ENCODE peak calls at places on chromosome 6, in four cellular contexts. A, R, L and D are unnamed samples.
A peak's percentile ranks its signal among the peaks of the same experiment; 100 is the strongest.

GRCh38 chr6:100283288-100283687 is 181.4 kb downstream of the SIM1 start:
- ATAC-seq in R (no peak), A (no peak), L (no peak), D (no peak)

GRCh38 chr6:90918361-90918760 is 331.5 kb upstream of the MAP3K7 start:
- ATAC-seq in R (no peak), L (no peak), A (no peak), D (no peak)

GRCh38 chr6:130602151-130602770 is 224.9 kb upstream of the SMLR1 start:
- ATAC-seq in R (no peak), A (no peak), L (no peak), D (no peak)

GRCh38 chr6:154805288-154805911 is 72.2 kb downstream of the SCAF8 start:
- ATAC-seq in A (no peak), R (peak; percentile 62), L (peak; percentile 56), D (no peak)

GRCh38 chr6:44957151-44957550 is 371.0 kb upstream of the RUNX2 start:
- ATAC-seq in A (no peak), R (no peak), L (no peak), D (no peak)

GRCh38 chr6:48535569-48535968 is 424.6 kb upstream of the PTCHD4 start:
- ATAC-seq in A (no peak), L (no peak), R (no peak), D (no peak)

GRCh38 chr6:25105070-25105925 is 169.5 kb upstream of the RIPOR2 start:
- ATAC-seq in L (no peak), A (no peak), R (no peak), D (no peak)

GRCh38 chr6:144008501-144009245 is 614 bp upstream of the PLAGL1 start:
- ATAC-seq in L (peak; percentile 56), R (no peak), A (no peak), D (peak; percentile 26)

GRCh38 chr6:7169296-7169721 is 61.5 kb downstream of the RREB1 start:
- ATAC-seq in R (no peak), L (no peak), A (no peak), D (peak; percentile 70)

GRCh38 chr6:3888153-3888957 is 39.2 kb downstream of the FAM50B start:
- ATAC-seq in R (no peak), L (no peak), A (no peak), D (peak; percentile 62)

GRCh38 chr6:13216236-13216933 is 112.0 kb downstream of the TBC1D7 start:
- ATAC-seq in A (no peak), R (peak; percentile 92), L (no peak), D (no peak)

GRCh38 chr6:13354331-13355042 is 26.1 kb upstream of the TBC1D7 start:
- ATAC-seq in A (no peak), R (no peak), L (no peak), D (no peak)

GRCh38 chr6:6976193-6976592 is 131.6 kb upstream of the RREB1 start:
- ATAC-seq in R (no peak), A (peak; percentile 34), L (no peak), D (no peak)

GRCh38 chr6:168538892-168539811 is 98.2 kb downstream of the SMOC2 start:
- ATAC-seq in R (no peak), A (no peak), L (no peak), D (no peak)

GRCh38 chr6:127069659-127070279 is 48.7 kb upstream of the RSPO3 start:
- ATAC-seq in A (no peak), L (peak; percentile 96), R (peak; percentile 73), D (no peak)

GRCh38 chr6:170082531-170083187 is 208.2 kb downstream of the DLL1 start:
- ATAC-seq in R (no peak), L (no peak), A (no peak), D (no peak)

GRCh38 chr6:134508862-134509498 is 191.1 kb upstream of the SGK1 start:
- ATAC-seq in A (no peak), R (no peak), L (no peak), D (no peak)

GRCh38 chr6:134689676-134690447 is 260.0 kb downstream of the ALDH8A1 start:
- ATAC-seq in A (peak; percentile 95), L (peak; percentile 57), R (no peak), D (no peak)

GRCh38 chr6:160301341-160301740 is 42.7 kb upstream of the SLC22A2 start:
- ATAC-seq in A (no peak), R (no peak), L (no peak), D (no peak)

GRCh38 chr6:169862464-169863148 is 111.2 kb downstream of the ERMARD start:
- ATAC-seq in L (peak; percentile 9), A (no peak), R (no peak), D (no peak)

GRCh38 chr6:119145111-119145510 is 66.6 kb upstream of the FAM184A start:
- ATAC-seq in L (no peak), R (no peak), A (no peak), D (no peak)

GRCh38 chr6:15994814-15995459 is 133.9 kb upstream of the MYLIP start:
- ATAC-seq in L (no peak), A (no peak), R (no peak), D (no peak)

GRCh38 chr6:23267651-23268050 is 698.3 kb downstream of the HDGFL1 start:
- ATAC-seq in A (no peak), L (no peak), R (no peak), D (no peak)

GRCh38 chr6:23262864-23263263 is 693.5 kb downstream of the HDGFL1 start:
- ATAC-seq in L (no peak), A (no peak), R (no peak), D (no peak)

GRCh38 chr6:23266536-23266935 is 697.2 kb downstream of the HDGFL1 start:
- ATAC-seq in A (no peak), L (no peak), R (no peak), D (no peak)

GRCh38 chr6:23269436-23269835 is 700.1 kb downstream of the HDGFL1 start:
- ATAC-seq in A (no peak), R (no peak), L (no peak), D (no peak)

DNA sequence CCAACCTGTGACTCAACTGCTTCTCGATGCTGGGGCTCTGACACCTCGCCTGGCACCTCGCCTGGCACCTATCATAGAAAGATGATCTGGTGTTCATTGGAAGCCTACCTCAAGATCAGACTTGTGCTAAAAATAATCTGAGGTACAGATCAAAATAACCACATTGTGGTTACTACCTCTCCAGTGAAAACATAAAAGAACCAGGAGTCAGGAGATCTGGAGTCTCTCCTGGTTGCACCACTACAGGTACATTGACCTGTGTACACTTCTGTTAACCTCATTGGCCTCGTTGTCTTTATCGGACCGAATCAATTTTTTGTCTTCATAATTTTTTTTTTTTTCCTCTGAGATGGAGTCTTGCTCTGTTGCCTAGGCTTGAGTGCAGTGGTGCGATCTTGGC is 695.9 kb downstream of the HDGFL1 start:
- ATAC-seq in A (no peak), L (no peak), R (no peak), D (no peak)
- H3K9me3 ChIP-seq in A (no peaks in the 10 kb centered on the region), L (peaks cover 89% of the 10 kb centered on the region), R (no peaks in the 10 kb centered on the region), D (no peaks in the 10 kb centered on the region)

DNA sequence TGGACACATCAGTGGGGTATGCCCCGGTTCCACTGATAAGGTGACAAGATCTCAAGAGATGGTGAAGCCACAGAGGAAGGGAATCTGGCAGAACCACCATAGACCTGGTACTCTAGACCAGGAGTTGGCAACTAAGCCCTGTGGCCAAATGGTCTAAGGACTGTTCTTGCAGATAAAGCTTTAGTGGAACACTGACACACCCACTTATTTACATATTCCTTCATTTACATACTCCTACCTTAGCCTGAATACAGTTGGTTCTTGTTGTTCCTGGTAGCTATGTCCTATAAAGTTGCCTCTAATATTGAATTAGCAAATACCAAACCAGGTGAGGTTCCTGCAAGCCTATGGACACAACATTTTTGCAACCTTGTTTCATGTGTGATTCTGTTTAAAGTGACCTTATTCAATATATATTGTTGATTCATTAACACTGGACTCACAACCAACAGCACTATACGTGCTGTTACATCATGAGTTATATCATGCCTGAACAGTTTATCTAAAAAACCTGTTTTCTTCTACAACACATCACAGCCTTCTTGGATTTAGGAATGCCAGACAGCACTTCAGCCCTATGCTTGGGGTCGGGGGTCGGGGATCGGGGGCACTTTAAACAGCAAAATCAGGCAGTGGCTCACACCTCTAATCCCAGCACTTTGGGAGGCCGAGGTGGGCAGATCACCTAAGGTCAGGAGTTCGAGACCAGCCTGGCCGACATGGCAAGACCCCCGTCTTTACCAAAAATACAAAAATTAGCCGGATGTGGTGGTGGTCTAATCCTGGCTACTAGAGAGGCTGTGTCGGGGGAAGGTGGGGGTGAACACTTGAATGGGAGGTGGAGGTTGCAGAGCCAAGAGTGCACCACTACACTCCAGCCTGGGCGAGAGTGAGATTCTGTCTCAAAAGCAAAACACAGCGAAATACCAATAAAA is 2.5 kb downstream of the CCDC167 start:
- ATAC-seq in L (no peak), R (no peak), A (no peak), D (no peak)
- TF ChIP-seq POLR2A in L (no peak), R (no peak), A (no peak), D (no peak)

GRCh38 chr6:34392497-34393190 is at the start of gene NUDT3:
- ATAC-seq in R (peak; percentile 90), L (peak; percentile 86), A (peak; percentile 85), D (peak; percentile 96)
- H3K9me3 ChIP-seq in R (peaks cover 3% of the 10 kb centered on the region), L (peaks cover 5% of the 10 kb centered on the region), A (no peaks in the 10 kb centered on the region), D (no peaks in the 10 kb centered on the region)

GRCh38 chr6:56656466-56656865 is 13.8 kb upstream of the DST start:
- ATAC-seq in R (no peak), L (no peak), A (no peak), D (no peak)
- TF ChIP-seq POLR2A in R (no peak), L (no peak), A (no peak), D (no peak)

GRCh38 chr6:137834508-137834907 is 32.6 kb upstream of the TNFAIP3 start:
- ATAC-seq in L (no peak), R (no peak), A (no peak), D (no peak)
- H3K9me3 ChIP-seq in L (no peaks in the 10 kb centered on the region), R (peaks cover 5% of the 10 kb centered on the region), A (no peaks in the 10 kb centered on the region), D (no peaks in the 10 kb centered on the region)

DNA sequence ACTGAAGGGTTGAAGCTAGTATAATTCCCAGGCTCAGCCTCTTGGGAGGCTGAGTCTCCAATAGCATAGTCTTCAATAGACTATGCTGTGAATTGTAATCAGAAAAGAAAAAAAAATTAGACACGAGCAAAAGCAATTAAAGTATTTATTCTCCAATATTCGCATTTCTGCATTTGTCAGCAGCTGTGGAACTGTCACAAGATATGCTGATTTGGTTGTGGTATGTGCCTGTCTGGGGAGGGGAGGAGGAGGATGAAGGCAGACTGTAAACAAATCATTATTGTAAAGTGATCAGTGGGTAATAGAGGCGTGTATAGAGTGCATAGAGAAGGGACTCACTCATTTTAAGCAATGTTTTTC is 10.1 kb upstream of the BICRAL start:
- ATAC-seq in A (no peak), L (no peak), R (peak; percentile 14), D (no peak)
- TF ChIP-seq POLR2A in A (no peak), L (no peak), R (no peak), D (no peak)

GRCh38 chr6:85824329-85824728 is 181.6 kb upstream of the SYNCRIP start:
- ATAC-seq in A (no peak), L (peak; percentile 30), R (no peak), D (no peak)
- H3K9me3 ChIP-seq in A (no peaks in the 10 kb centered on the region), L (peaks cover 6% of the 10 kb centered on the region), R (no peaks in the 10 kb centered on the region), D (no peaks in the 10 kb centered on the region)

DNA sequence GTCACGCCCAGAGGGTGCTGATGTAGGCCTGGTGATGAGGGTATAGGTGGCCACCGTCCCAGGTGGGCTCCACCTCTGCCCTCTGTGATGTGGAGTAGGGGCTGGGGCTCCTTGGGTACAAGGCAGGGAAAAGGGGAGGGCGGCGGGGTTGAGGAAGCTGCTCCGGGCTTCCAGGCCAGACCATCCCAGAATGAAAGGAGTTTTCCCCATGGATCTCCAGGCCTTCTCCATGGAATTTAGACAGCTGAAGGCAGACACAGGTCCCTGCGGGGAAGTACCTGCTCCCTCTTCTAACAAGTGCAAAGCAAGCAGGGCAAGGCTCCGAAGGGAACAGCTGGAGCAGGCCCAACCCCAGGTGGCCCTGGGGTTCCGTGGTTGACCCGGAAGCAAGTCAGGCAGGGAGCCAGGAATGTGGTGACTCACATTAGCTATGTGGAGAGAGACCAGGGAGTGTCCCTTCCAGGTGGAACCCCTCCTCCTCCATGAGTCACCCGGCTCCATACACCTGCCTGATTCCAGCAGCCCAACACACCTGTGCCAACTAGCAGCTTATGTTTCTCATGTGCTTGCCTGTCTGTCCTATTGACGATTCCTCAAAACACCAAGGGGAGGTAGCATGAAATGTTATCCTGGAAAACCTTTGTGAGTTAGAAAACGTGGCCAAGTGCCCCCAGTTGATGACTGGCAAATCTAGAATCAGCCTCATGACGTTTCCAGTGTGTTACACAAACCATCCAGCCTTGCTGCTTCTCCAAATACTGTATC is 59.7 kb upstream of the SNX9 start:
- ATAC-seq in A (no peak), R (peak; percentile 1), L (peak; percentile 85), D (no peak)
- TF ChIP-seq POLR2A in A (no peak), R (no peak), L (peak; percentile 34), D (no peak)